ENCODE peak calls at places on chromosome 2, in five cellular contexts. Q is ovary, V is aorta, G is upper lobe of left lung, K is body of pancreas. F is an unnamed sample. For H3K4me1, the result is how much of the 10 kb centered on the place peaks cover.

GRCh38 chr2:50315366-50315765 is 716.6 kb downstream of the NRXN1 start:
- DNase-seq in Q (no peak), V (no peak), G (no peak), K (no peak), F (no peak)

GRCh38 chr2:73935641-73936040 is 9.0 kb downstream of the DGUOK start:
- DNase-seq in Q (no peak), V (no peak), G (no peak), K (no peak), F (no peak)

GRCh38 chr2:150472122-150472899 is 15.2 kb downstream of the RND3 start:
- DNase-seq in Q (no peak), V (peak), G (peak), K (peak), F (peak)

GRCh38 chr2:231800493-231801091 is 14.3 kb downstream of the COPS7B start:
- DNase-seq in Q (no peak), V (no peak), G (peak), K (peak), F (no peak)

GRCh38 chr2:225637199-225637598 is 237.7 kb downstream of the NYAP2 start:
- DNase-seq in Q (no peak), V (no peak), G (no peak), K (peak), F (no peak)

GRCh38 chr2:38384344-38384743 is 7.3 kb upstream of the ATL2 start:
- DNase-seq in Q (no peak), V (no peak), G (no peak), K (no peak), F (no peak)

GRCh38 chr2:219719521-219719920 is 92.1 kb downstream of the SLC4A3 start:
- DNase-seq in Q (no peak), V (no peak), G (no peak), K (no peak), F (no peak)

GRCh38 chr2:76307495-76307894 is 596.8 kb upstream of the GCFC2 start:
- DNase-seq in Q (no peak), V (no peak), G (no peak), K (no peak), F (no peak)

GRCh38 chr2:108330971-108331370 is 42.3 kb downstream of the SULT1C2 start:
- DNase-seq in Q (no peak), V (no peak), G (no peak), K (no peak), F (no peak)

GRCh38 chr2:152352616-152353015 is 17.6 kb downstream of the FMNL2 start:
- DNase-seq in Q (no peak), V (no peak), G (no peak), K (no peak), F (no peak)

GRCh38 chr2:52084760-52085159 is 1052.8 kb upstream of the NRXN1 start:
- DNase-seq in Q (no peak), V (no peak), G (no peak), K (no peak), F (no peak)

GRCh38 chr2:187349328-187349944 is 98.6 kb downstream of the CALCRL start:
- DNase-seq in Q (no peak), V (no peak), G (no peak), K (no peak), F (no peak)

GRCh38 chr2:142128105-142128504 is 2.7 kb downstream of the LRP1B start:
- DNase-seq in Q (no peak), V (no peak), G (no peak), K (no peak), F (no peak)

GRCh38 chr2:229235136-229235914 is 35.8 kb downstream of the PID1 start:
- DNase-seq in Q (no peak), V (no peak), G (peak), K (peak), F (peak)

GRCh38 chr2:218036371-218036770 is 32.7 kb upstream of the RUFY4 start:
- DNase-seq in Q (no peak), V (no peak), G (no peak), K (no peak), F (no peak)

GRCh38 chr2:193749485-193749884 is 1554.8 kb upstream of the TMEFF2 start:
- DNase-seq in Q (no peak), V (no peak), G (no peak), K (no peak), F (no peak)

GRCh38 chr2:120293123-120293990 is 40.7 kb downstream of the RALB start:
- DNase-seq in Q (no peak), V (no peak), G (no peak), K (no peak), F (no peak)
- H3K4me1 ChIP-seq in Q (under half), V (under half), G (under half), K (under half), F (under half)

GRCh38 chr2:101223814-101224231 is 28.9 kb upstream of the CNOT11 start:
- DNase-seq in Q (no peak), V (no peak), G (peak), K (no peak), F (no peak)

DNA sequence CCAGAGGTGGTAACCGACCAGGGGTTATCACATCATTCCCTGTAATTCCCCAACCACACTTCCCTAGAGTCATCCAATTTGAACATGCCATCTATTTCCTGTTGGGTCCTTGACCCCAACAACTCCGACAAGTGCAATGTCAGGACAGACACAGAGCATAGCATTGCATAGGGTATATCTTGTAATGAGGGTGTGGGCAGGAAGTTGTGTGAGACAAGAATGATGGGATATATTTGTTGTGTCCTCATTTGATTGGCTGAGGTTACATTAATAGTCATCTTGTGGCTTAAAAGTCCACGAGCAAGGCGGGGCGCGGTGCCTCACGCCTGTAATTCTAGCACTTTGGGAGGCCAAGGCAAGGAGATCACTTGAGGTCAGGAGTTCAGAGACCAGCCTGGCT is 33.4 kb upstream of the CNOT11 start:
- DNase-seq in Q (no peak), V (no peak), G (no peak), K (no peak), F (no peak)
- H3K4me1 ChIP-seq in Q (under half), V (under half), G (under half), K (under half), F (under half)

DNA sequence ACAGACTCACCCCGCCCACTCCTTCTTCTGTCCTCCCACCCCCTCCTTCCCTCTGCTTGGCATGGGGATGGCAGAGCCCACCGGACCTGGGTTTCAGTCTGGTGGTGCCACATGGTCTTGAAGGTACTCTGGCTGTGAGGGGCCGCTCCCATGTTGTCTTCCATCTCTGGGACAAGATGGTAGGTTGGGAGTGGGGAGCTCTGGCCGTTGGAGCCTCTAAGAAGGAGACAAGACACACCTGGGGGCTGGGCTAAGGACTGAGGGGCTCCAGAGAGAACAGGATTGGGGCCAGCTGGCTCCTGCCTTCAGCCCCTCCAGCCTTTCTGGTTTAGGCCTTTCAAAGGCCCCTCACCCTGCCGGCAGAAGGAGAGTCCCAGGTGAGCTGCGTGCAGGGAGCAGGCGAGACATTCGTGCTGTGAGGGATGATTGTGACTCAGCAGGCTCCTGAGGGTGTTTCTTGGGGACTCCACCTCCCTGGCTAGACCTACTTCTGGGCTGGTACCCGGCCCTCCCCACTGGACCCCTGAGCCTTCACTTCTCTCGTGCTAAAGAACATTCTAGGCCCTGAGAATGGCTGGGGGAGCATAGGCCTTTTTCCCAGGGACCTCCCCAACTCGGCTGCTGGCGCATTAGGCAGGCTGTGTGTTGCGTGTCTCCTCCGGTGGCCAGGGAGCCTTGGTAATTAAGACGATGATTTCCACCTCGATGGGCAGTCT is 128.2 kb upstream of the HAAO start:
- DNase-seq in Q (no peak), V (no peak), G (no peak), K (no peak), F (no peak)
- H3K4me1 ChIP-seq in Q (under half), V (under half), G (half or more), K (under half), F (under half)

GRCh38 chr2:207960090-207960489 is 65.2 kb downstream of the PLEKHM3 start:
- DNase-seq in Q (no peak), V (no peak), G (no peak), K (no peak), F (no peak)
- H3K4me1 ChIP-seq in Q (under half), V (under half), G (under half), K (under half), F (under half)

GRCh38 chr2:172103471-172104292 is 982 bp upstream of the DLX2 start:
- DNase-seq in Q (peak), V (peak), G (peak), K (peak), F (peak)
- H3K4me1 ChIP-seq in Q (under half), V (under half), G (half or more), K (half or more), F (under half)

GRCh38 chr2:101751875-101752619 is 54.5 kb downstream of the MAP4K4 start:
- DNase-seq in Q (no peak), V (no peak), G (no peak), K (no peak), F (no peak)

GRCh38 chr2:101752708-101753107 is 55.2 kb downstream of the MAP4K4 start:
- DNase-seq in Q (no peak), V (no peak), G (no peak), K (peak), F (no peak)

GRCh38 chr2:101753207-101753616 is 55.7 kb downstream of the MAP4K4 start:
- DNase-seq in Q (no peak), V (no peak), G (no peak), K (no peak), F (no peak)

GRCh38 chr2:101754613-101755012 is 57.1 kb downstream of the MAP4K4 start:
- DNase-seq in Q (no peak), V (no peak), G (no peak), K (no peak), F (no peak)

GRCh38 chr2:101753720-101754490 is 56.4 kb downstream of the MAP4K4 start:
- DNase-seq in Q (no peak), V (no peak), G (no peak), K (no peak), F (no peak)
- H3K4me1 ChIP-seq in Q (under half), V (under half), G (under half), K (under half), F (half or more)